ENCODE peak calls at places on chromosome 5, in eight cellular contexts. E is left ventricle myocardium inferior, I is RWPE2, U is HFFc6, W is esophagus squamous epithelium, N is mammary epithelial cell, Q is A549, P is stomach. Y is an unnamed sample.
A peak's percentile ranks its signal among the peaks of the same experiment; 100 is the strongest.

GRCh38 chr5:154773314-154773713 is 18.1 kb downstream of the LARP1 start:
- DNase-seq in Q (no peak), I (no peak), U (no peak), N (no peak), E (no peak), P (no peak), W (no peak), Y (no peak)

GRCh38 chr5:38265546-38266179 is 7.3 kb downstream of the EGFLAM start:
- DNase-seq in I (no peak), E (peak; percentile 22), N (peak; percentile 29), W (no peak), P (peak; percentile 61), Q (peak; percentile 46), U (peak; percentile 42), Y (peak; percentile 11)

GRCh38 chr5:60613826-60614225 is 86.1 kb downstream of the DEPDC1B start:
- DNase-seq in W (no peak), P (no peak), U (no peak), E (no peak), N (no peak), Q (no peak), I (no peak), Y (no peak)

GRCh38 chr5:115432691-115433090 is 111.9 kb downstream of the FEM1C start:
- DNase-seq in N (no peak), I (no peak), W (no peak), U (no peak), Q (no peak), P (no peak), E (no peak), Y (peak; percentile 29)

GRCh38 chr5:33530183-33530962 is 89.6 kb downstream of the TARS1 start:
- DNase-seq in U (no peak), W (no peak), N (no peak), E (peak; percentile 20), P (no peak), I (no peak), Q (no peak), Y (no peak)

GRCh38 chr5:144028058-144028457 is 142.4 kb downstream of the YIPF5 start:
- DNase-seq in U (peak; percentile 57), E (no peak), N (peak; percentile 7), I (no peak), W (no peak), P (no peak), Q (no peak), Y (peak; percentile 44)

GRCh38 chr5:93585054-93585751 is 2.2 kb downstream of the NR2F1 start:
- DNase-seq in Q (peak; percentile 62), U (no peak), I (no peak), E (no peak), N (peak; percentile 56), W (no peak), P (no peak), Y (no peak)

GRCh38 chr5:13510616-13511015 is 433.9 kb downstream of the DNAH5 start:
- DNase-seq in W (no peak), I (no peak), U (no peak), E (no peak), N (peak; percentile 96), P (no peak), Q (no peak), Y (no peak)

GRCh38 chr5:132054031-132054696 is 6.3 kb upstream of the IL3 start:
- DNase-seq in Q (no peak), E (peak; percentile 4), W (no peak), I (peak; percentile 55), P (peak; percentile 17), U (no peak), N (no peak), Y (no peak)

GRCh38 chr5:170104710-170105109 is 987 bp upstream of the FOXI1 start:
- DNase-seq in N (no peak), I (no peak), P (no peak), Q (no peak), U (no peak), E (no peak), W (no peak), Y (no peak)

GRCh38 chr5:88813244-88813643 is 69.7 kb downstream of the MEF2C start:
- DNase-seq in N (no peak), I (no peak), E (no peak), P (no peak), Q (no peak), W (no peak), U (no peak), Y (no peak)

GRCh38 chr5:157182143-157182757 is 1.6 kb downstream of the ITK start:
- DNase-seq in W (no peak), P (no peak), U (no peak), I (no peak), Q (no peak), N (no peak), E (no peak), Y (no peak)

DNA sequence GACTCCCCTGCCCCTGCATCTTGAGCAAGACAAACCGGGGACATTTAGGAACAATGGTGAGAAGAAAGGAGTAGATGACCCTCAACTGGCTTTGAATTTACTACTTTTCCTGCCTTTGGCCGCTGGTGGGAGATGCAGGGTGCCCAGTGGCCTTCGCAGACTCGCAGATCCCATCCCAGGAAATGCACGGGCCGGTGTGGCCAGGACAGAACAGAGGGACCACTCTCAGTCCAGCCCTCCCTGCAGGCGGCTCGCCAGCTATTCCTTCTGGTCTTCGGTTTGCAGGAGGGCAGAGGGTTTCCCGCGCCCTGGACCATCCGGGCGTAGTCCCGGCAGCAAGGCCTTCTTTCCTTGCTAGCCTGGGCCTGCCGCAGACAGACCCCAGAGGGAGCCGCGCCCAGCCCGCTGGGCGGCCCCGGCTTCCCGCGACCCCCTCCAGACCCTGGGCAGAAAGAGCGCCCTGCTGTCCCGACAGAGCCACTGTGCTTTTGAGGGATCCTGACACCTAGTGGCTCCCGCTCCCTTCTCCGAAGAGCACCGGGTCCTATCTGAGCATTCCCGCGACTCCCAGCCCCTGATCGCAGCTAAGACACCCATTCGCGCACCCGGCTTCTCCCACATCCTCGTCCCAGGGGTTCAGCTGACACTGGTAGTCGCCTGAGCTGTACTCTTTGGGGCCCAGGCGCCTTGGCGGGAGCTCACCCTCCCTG is 1.2 kb downstream of the CFAP90 start:
- DNase-seq in N (no peak), I (no peak), U (no peak), W (no peak), Q (peak; percentile 16), P (no peak), E (no peak), Y (no peak)
- TF ChIP-seq CTCF in N (peak; percentile 28), I (peak; percentile 19), U (peak; percentile 16), W (no peak), Q (peak; percentile 16), P (no peak), E (peak; percentile 26), Y (peak; percentile 14)

GRCh38 chr5:177086918-177087706 is 397 bp downstream of the FGFR4 start:
- DNase-seq in Q (peak; percentile 90), U (no peak), N (peak; percentile 14), E (no peak), I (no peak), P (peak; percentile 70), W (no peak), Y (no peak)

GRCh38 chr5:177089146-177089545 is 2.4 kb downstream of the FGFR4 start:
- DNase-seq in P (no peak), I (no peak), W (no peak), N (no peak), Q (no peak), U (no peak), E (peak; percentile 59), Y (no peak)

GRCh38 chr5:177087707-177088005 is 941 bp downstream of the FGFR4 start:
- DNase-seq in I (no peak), P (no peak), E (no peak), Q (no peak), W (no peak), N (no peak), U (no peak), Y (no peak)

GRCh38 chr5:177084175-177084574 is 2.5 kb upstream of the FGFR4 start:
- DNase-seq in Q (no peak), U (no peak), P (no peak), I (no peak), E (no peak), W (no peak), N (no peak), Y (no peak)

DNA sequence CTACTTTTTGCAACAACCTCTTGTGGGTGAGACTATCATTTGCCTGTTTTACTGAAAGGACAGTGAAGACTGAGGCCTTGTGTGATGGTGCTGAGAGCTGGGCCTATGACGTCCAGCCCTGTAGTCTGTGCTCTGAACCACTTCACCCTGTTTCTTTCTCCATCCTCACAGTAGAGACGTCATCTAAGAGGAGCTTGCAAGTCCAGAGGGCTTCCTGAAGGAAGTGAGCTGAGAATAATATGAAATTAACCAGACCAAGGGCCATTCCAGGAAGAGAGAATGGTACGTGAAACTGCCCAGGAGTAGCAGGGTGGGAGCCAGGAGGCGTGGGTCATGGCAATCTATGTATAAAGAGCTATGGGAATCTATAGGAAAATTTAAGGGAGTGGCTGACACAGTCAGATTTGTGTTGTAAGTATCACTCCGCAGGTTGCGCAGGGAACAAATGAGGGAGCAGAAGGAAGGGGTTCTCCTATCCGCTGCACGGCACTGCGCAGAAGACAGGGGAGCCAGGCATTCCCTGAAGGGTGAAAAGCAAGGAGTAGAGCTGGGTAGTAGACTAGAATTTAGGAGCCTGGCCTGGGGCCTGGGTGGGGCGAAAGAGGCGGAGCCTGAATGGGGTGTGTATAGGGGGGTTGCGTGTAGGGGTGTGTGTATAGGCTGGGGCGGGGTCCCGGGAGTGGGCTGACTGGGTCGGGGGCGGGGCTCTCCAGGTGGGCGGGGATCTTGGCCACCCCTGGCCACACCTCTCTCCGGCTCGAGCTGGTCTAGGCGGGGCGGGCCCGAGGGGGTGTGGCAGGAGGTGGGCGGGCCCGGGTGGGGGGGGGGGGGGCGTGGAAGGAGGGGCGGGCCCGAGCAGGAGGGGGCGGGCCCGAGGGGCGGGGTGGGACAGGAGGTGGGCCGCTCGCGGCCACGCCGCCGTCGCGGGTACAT is at the start of gene FGFR4:
- DNase-seq in P (peak; percentile 83), I (peak; percentile 90), Q (peak; percentile 85), N (peak; percentile 32), W (peak; percentile 30), E (peak; percentile 56), U (peak; percentile 28), Y (no peak)
- TF ChIP-seq CTCF in P (no peak), I (no peak), Q (no peak), N (no peak), W (no peak), E (no peak), U (no peak), Y (no peak)

GRCh38 chr5:141513021-141513626 is 24.2 kb downstream of the PCDHGC5 start:
- DNase-seq in I (no peak), E (no peak), Q (no peak), N (no peak), U (peak; percentile 48), P (no peak), W (no peak), Y (no peak)
- TF ChIP-seq CTCF in I (no peak), E (no peak), Q (no peak), N (no peak), U (no peak), P (no peak), W (no peak), Y (no peak)

DNA sequence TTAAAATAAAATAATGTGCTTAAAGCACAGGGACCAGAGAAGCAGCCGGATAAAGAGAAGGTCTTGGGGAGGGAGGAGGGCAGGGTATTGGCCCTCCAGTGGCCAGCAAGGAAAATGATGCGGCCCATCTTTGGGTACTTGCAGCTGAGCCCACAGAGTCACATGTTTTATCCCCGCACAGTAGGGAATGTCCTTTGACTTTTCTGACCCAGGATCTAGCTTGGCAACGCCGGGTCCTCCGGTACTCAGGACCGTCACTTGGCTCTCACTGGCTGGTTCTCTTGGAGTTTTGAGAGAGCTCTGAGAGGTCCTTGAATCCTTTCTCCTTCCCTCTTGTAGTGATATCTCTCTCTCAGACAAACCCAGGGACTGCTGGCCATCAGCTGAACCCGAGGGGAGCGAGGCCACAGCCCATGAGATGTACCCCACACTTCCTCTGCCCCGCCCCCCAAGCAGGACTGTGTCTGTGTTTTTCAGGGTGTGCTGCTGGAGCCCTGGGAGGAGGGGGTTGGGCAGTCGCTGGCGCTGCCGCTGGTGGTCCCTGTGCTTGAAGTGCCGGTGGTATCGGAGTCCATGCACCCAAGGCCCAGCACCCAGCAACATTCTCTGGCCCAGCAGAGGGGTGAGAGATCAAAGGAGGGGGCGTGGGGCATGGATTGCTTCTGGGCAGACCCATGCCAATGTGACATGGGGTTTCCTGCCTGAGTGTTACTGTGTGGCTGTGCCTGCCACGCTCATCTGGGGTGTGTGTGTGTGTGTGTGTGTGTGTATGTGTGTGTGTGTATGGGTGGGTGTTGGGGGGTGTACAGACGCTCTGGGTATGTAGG is 35.5 kb upstream of the HSPA9 start:
- DNase-seq in U (no peak), W (no peak), Q (peak; percentile 20), E (peak; percentile 17), I (no peak), P (no peak), N (no peak), Y (no peak)
- TF ChIP-seq CTCF in U (no peak), W (peak; percentile 10), Q (no peak), E (peak; percentile 46), I (peak; percentile 29), P (no peak), N (peak; percentile 48), Y (no peak)

Y was measured in AG09319.